ENCODE peak calls at places on chromosomes 11 and 22, in eight cellular contexts. I is kidney epithelial cell, V is endodermal cell, G is CD14-positive monocyte, J is cardiac fibroblast, S is HL-60, N is IMR-90, T is dorsolateral prefrontal cortex. P is an unnamed sample.

GRCh38 chr11:48106166-48106565 is 110.4 kb upstream of the OR4B1 start:
- DNase-seq in I (no peak), V (no peak), G (no peak), J (no peak), S (no peak), N (no peak), T (no peak), P (peak; percentile 33)

GRCh38 chr11:92886243-92886905 is 83.1 kb upstream of the MTNR1B start:
- DNase-seq in I (peak; percentile 26), V (peak; percentile 82), G (no peak), J (peak; percentile 69), S (peak; percentile 31), N (peak; percentile 61), T (no peak), P (peak; percentile 53)

GRCh38 chr11:61273151-61274078 is 21.7 kb downstream of the VWCE start:
- DNase-seq in I (no peak), V (no peak), G (no peak), J (no peak), S (no peak), N (no peak), T (no peak), P (no peak)

GRCh38 chr11:45210846-45211245 is 64.4 kb downstream of the PRDM11 start:
- DNase-seq in I (no peak), V (no peak), G (no peak), J (no peak), S (no peak), N (no peak), T (no peak), P (no peak)

GRCh38 chr11:44632466-44633123 is 67.1 kb downstream of the CD82 start:
- DNase-seq in I (no peak), V (peak; percentile 75), G (no peak), J (peak; percentile 21), S (peak; percentile 49), N (no peak), T (peak; percentile 44), P (peak; percentile 55)

GRCh38 chr11:128776434-128777284 is 82.8 kb downstream of the FLI1 start:
- DNase-seq in I (no peak), V (peak; percentile 92), G (no peak), J (peak; percentile 71), S (peak; percentile 8), N (peak; percentile 33), T (no peak), P (peak; percentile 61)

GRCh38 chr11:5102246-5102645 is 32.9 kb downstream of the OR52E1 start:
- DNase-seq in I (no peak), V (no peak), G (no peak), J (no peak), S (no peak), N (no peak), T (no peak), P (no peak)

GRCh38 chr11:3104961-3105790 is 48.0 kb upstream of the CARS1 start:
- DNase-seq in I (no peak), V (peak; percentile 38), G (no peak), J (no peak), S (no peak), N (no peak), T (peak; percentile 43), P (no peak)

GRCh38 chr11:75225794-75226193 is 14.8 kb upstream of the TPBGL start:
- DNase-seq in I (no peak), V (no peak), G (peak; percentile 22), J (no peak), S (no peak), N (no peak), T (peak; percentile 25), P (no peak)

GRCh38 chr11:34970480-34970879 is 54.1 kb downstream of the PDHX start:
- DNase-seq in I (no peak), V (no peak), G (no peak), J (no peak), S (no peak), N (no peak), T (no peak), P (no peak)

GRCh38 chr11:92225206-92225562 is 566 bp downstream of the FAT3 start:
- DNase-seq in I (no peak), V (peak; percentile 79), G (no peak), J (no peak), S (no peak), N (no peak), T (peak; percentile 43), P (peak; percentile 8)

GRCh38 chr22:33130473-33130872 is 72.3 kb upstream of the SYN3 start:
- DNase-seq in I (no peak), V (no peak), G (no peak), J (no peak), S (no peak), N (no peak), T (no peak), P (no peak)

GRCh38 chr11:119284344-119285157 is 32.4 kb downstream of the MCAM start:
- DNase-seq in I (no peak), V (no peak), G (no peak), J (peak; percentile 67), S (peak; percentile 29), N (peak; percentile 47), T (no peak), P (peak; percentile 68)

GRCh38 chr11:34288482-34288881 is 69.3 kb downstream of the ABTB2 start:
- DNase-seq in I (no peak), V (no peak), G (no peak), J (no peak), S (no peak), N (no peak), T (no peak), P (no peak)

GRCh38 chr11:123235117-123235686 is 40.2 kb upstream of the CLMP start:
- DNase-seq in I (no peak), V (peak; percentile 89), G (no peak), J (peak; percentile 44), S (no peak), N (no peak), T (no peak), P (no peak)

GRCh38 chr11:110874651-110875050 is 162.4 kb upstream of the ARHGAP20 start:
- DNase-seq in I (no peak), V (no peak), G (no peak), J (no peak), S (no peak), N (no peak), T (no peak), P (no peak)

GRCh38 chr11:37812281-37812880 is 1214.3 kb upstream of the RAG2 start:
- DNase-seq in I (no peak), V (peak; percentile 47), G (peak; percentile 41), J (no peak), S (no peak), N (no peak), T (peak; percentile 33), P (no peak)

GRCh38 chr11:69963533-69964246 is 114.4 kb upstream of the ANO1 start:
- DNase-seq in I (no peak), V (no peak), G (no peak), J (no peak), S (no peak), N (peak; percentile 39), T (no peak), P (no peak)

GRCh38 chr22:41578818-41579217 is 10.8 kb downstream of the PMM1 start:
- DNase-seq in I (no peak), V (no peak), G (no peak), J (no peak), S (no peak), N (no peak), T (no peak), P (no peak)

GRCh38 chr22:47175761-47176359 is 413.4 kb downstream of the TBC1D22A start:
- DNase-seq in I (no peak), V (peak; percentile 29), G (peak; percentile 38), J (no peak), S (no peak), N (no peak), T (peak; percentile 36), P (no peak)

GRCh38 chr22:47174671-47175111 is 412.2 kb downstream of the TBC1D22A start:
- DNase-seq in I (no peak), V (peak; percentile 43), G (peak; percentile 27), J (no peak), S (no peak), N (no peak), T (peak; percentile 32), P (no peak)

GRCh38 chr22:47176573-47177333 is 414.3 kb downstream of the TBC1D22A start:
- DNase-seq in I (no peak), V (peak; percentile 38), G (peak; percentile 37), J (no peak), S (no peak), N (no peak), T (peak; percentile 38), P (no peak)

GRCh38 chr22:47174096-47174495 is 411.6 kb downstream of the TBC1D22A start:
- DNase-seq in I (no peak), V (peak; percentile 24), G (peak; percentile 4), J (no peak), S (no peak), N (no peak), T (peak; percentile 35), P (no peak)

GRCh38 chr22:47175151-47175760 is 412.8 kb downstream of the TBC1D22A start:
- DNase-seq in I (no peak), V (peak; percentile 29), G (peak; percentile 29), J (peak; percentile 85), S (no peak), N (peak; percentile 88), T (peak; percentile 26), P (no peak)
- TF ChIP-seq CTCF in I (no peak), V (no peak), G (no peak), J (no peak), S (no peak), N (no peak), T (no peak), P (no peak)

GRCh38 chr11:133219543-133219942 is 312.8 kb downstream of the OPCML start:
- DNase-seq in I (no peak), V (no peak), G (no peak), J (no peak), S (no peak), N (no peak), T (no peak), P (no peak)
- TF ChIP-seq CTCF in I (no peak), V (peak; percentile 66), G (no peak), J (no peak), S (no peak), N (no peak), T (no peak), P (no peak)

DNA sequence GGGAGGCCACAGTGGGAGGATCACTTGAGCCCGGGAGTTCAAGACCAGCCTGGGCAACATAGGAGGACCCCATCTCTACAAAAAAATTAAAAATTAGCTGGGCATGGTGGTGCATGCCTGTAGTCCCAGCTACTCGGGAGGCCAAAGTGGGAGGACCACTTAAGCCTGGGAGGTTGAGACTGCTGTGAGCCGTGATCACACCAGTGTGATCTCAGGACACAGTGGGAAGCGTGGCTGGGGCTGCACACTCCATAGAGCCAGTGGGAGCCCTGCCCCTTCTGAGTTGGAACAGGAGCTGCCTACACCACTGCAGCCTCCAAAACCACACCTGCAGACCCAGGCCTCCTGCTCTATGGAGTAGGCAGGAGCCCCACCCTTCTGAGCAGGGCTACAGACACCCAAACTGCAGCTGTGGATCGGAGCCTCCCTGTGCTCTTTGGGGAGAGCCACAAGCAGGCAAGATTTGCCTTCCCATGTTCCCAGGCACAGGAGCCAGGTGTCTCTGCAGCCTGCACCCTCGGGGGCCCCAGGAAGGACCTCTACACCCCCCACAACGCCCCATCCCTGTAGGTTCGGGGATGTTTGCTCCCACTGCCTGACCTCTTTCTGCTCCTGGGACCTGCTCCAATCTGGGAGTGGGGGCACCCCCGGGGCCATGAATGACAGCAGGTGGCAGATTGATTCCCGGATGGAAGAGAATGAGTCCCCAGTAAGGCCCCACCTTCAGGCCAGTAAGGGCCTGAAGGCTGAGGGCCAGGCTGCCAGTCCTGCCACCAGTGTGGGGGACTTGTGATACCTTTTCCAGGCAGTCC is 245.4 kb downstream of the BUD13 start:
- DNase-seq in I (no peak), V (peak; percentile 44), G (no peak), J (no peak), S (no peak), N (no peak), T (no peak), P (no peak)
- TF ChIP-seq CTCF in I (no peak), V (no peak), G (no peak), J (no peak), S (no peak), N (no peak), T (no peak), P (no peak)

GRCh38 chr11:66258473-66258893 is 10.0 kb upstream of the RAB1B start:
- DNase-seq in I (no peak), V (no peak), G (no peak), J (no peak), S (no peak), N (no peak), T (no peak), P (no peak)
- TF ChIP-seq CTCF in I (no peak), V (peak; percentile 32), G (peak; percentile 58), J (no peak), S (no peak), N (no peak), T (no peak), P (no peak)

P was measured in GM10248.